ENCODE peak calls at places on chromosomes 16 and 17, in six cellular contexts. U, X, T, M, G and P are unnamed samples.

GRCh38 chr17:69142473-69142802 is 743 bp upstream of the ABCA6 start:
- DNase-seq in U (no peak), X (no peak), T (no peak), M (no peak), G (no peak), P (no peak)

GRCh38 chr17:36629252-36629847 is 28.0 kb downstream of the MRM1 start:
- DNase-seq in U (peak), X (peak), T (peak), M (peak), G (peak), P (peak)

GRCh38 chr16:49492896-49493620 is 119.5 kb downstream of the C16orf78 start:
- DNase-seq in U (no peak), X (no peak), T (no peak), M (no peak), G (no peak), P (no peak)

GRCh38 chr16:54957403-54957802 is 26.7 kb downstream of the IRX5 start:
- DNase-seq in U (peak), X (no peak), T (peak), M (no peak), G (peak), P (no peak)

GRCh38 chr17:78723001-78723796 is 58.9 kb downstream of the CYTH1 start:
- DNase-seq in U (no peak), X (no peak), T (no peak), M (no peak), G (no peak), P (no peak)

GRCh38 chr16:22684282-22685161 is 129.4 kb upstream of the HS3ST2 start:
- DNase-seq in U (no peak), X (no peak), T (no peak), M (no peak), G (peak), P (no peak)

GRCh38 chr17:63421681-63422645 is 24.1 kb downstream of the CYB561 start:
- DNase-seq in U (no peak), X (no peak), T (no peak), M (no peak), G (no peak), P (no peak)

GRCh38 chr17:30336369-30337171 is 2.7 kb upstream of the TMIGD1 start:
- DNase-seq in U (peak), X (peak), T (peak), M (peak), G (peak), P (peak)

GRCh38 chr17:6559753-6560215 is 3.4 kb upstream of the PITPNM3 start:
- DNase-seq in U (no peak), X (no peak), T (no peak), M (no peak), G (no peak), P (no peak)

GRCh38 chr16:67884-68789 is 4.3 kb downstream of the RHBDF1 start:
- DNase-seq in U (no peak), X (peak), T (no peak), M (no peak), G (no peak), P (no peak)

GRCh38 chr16:12171206-12171605 is 194.7 kb downstream of the SNX29 start:
- DNase-seq in U (no peak), X (peak), T (no peak), M (no peak), G (no peak), P (no peak)

GRCh38 chr17:43949777-43950176 is 4.0 kb downstream of the PYY start:
- DNase-seq in U (no peak), X (no peak), T (no peak), M (no peak), G (no peak), P (no peak)

GRCh38 chr17:36816214-36816613 is 121.1 kb upstream of the LHX1 start:
- DNase-seq in U (no peak), X (no peak), T (no peak), M (no peak), G (no peak), P (no peak)

GRCh38 chr17:78474631-78475146 is 96.2 kb downstream of the PGS1 start:
- DNase-seq in U (no peak), X (no peak), T (peak), M (no peak), G (no peak), P (no peak)

GRCh38 chr16:1537138-1537577 is 3.7 kb downstream of the TMEM204 start:
- DNase-seq in U (no peak), X (no peak), T (no peak), M (no peak), G (no peak), P (no peak)

GRCh38 chr17:4584125-4584834 is at the start of gene SMTNL2:
- DNase-seq in U (no peak), X (no peak), T (peak), M (no peak), G (peak), P (peak)

GRCh38 chr16:762595-763268 is 2.2 kb downstream of the MSLN start:
- DNase-seq in U (no peak), X (no peak), T (no peak), M (no peak), G (no peak), P (no peak)

GRCh38 chr17:41009936-41010335 is 1.0 kb upstream of the KRTAP3-1 start:
- DNase-seq in U (no peak), X (no peak), T (no peak), M (no peak), G (no peak), P (no peak)

GRCh38 chr16:54342966-54343365 is 56.4 kb upstream of the IRX3 start:
- DNase-seq in U (no peak), X (peak), T (no peak), M (no peak), G (no peak), P (no peak)